ENCODE peak calls at places on chromosomes 5 and 9, in eight cellular contexts. V is heart right ventricle, F is fibroblast of lung, D is AG10803, Q is GM12864, P is astrocyte, T is HL-60, O is epithelial cell of esophagus. L is an unnamed sample.

GRCh38 chr9:129989740-129990139 is 53.2 kb downstream of the FNBP1 start:
- DNase-seq in V (no peak), F (peak), D (peak), Q (no peak), P (peak), T (no peak), O (no peak), L (no peak)

GRCh38 chr5:81708889-81709288 is 42.0 kb downstream of the SSBP2 start:
- DNase-seq in V (no peak), F (no peak), D (no peak), Q (no peak), P (no peak), T (no peak), O (no peak), L (no peak)

GRCh38 chr9:124266139-124266825 is 8.5 kb downstream of the NEK6 start:
- DNase-seq in V (no peak), F (peak), D (no peak), Q (no peak), P (peak), T (no peak), O (peak), L (no peak)

GRCh38 chr5:142906863-142907671 is 136.9 kb downstream of the ARHGAP26 start:
- DNase-seq in V (peak), F (peak), D (peak), Q (no peak), P (peak), T (no peak), O (no peak), L (no peak)

GRCh38 chr5:10352404-10353240 is 873 bp upstream of the MARCHF6 start:
- DNase-seq in V (no peak), F (peak), D (no peak), Q (peak), P (peak), T (no peak), O (peak), L (no peak)

GRCh38 chr9:128372188-128372641 is 1.0 kb downstream of the URM1 start:
- DNase-seq in V (no peak), F (peak), D (peak), Q (no peak), P (no peak), T (no peak), O (peak), L (peak)

GRCh38 chr9:131277673-131278420 is 1.5 kb upstream of the FAM78A start:
- DNase-seq in V (peak), F (peak), D (peak), Q (no peak), P (peak), T (peak), O (peak), L (peak)

GRCh38 chr9:37936965-37937364 is 33.0 kb upstream of the SLC25A51 start:
- DNase-seq in V (peak), F (peak), D (peak), Q (no peak), P (peak), T (no peak), O (peak), L (peak)

GRCh38 chr5:106399381-106399780 is 1271.4 kb downstream of the EFNA5 start:
- DNase-seq in V (no peak), F (peak), D (peak), Q (no peak), P (peak), T (no peak), O (peak), L (no peak)

GRCh38 chr9:134699343-134699740 is 57.7 kb downstream of the COL5A1 start:
- DNase-seq in V (no peak), F (peak), D (no peak), Q (no peak), P (no peak), T (no peak), O (no peak), L (no peak)

GRCh38 chr9:119861801-119862200 is 492.6 kb upstream of the BRINP1 start:
- DNase-seq in V (no peak), F (peak), D (no peak), Q (no peak), P (peak), T (no peak), O (no peak), L (no peak)

GRCh38 chr5:67166460-67166871 is 30.1 kb downstream of the CD180 start:
- DNase-seq in V (peak), F (no peak), D (no peak), Q (peak), P (no peak), T (no peak), O (peak), L (no peak)

GRCh38 chr5:24854350-24854749 is 209.6 kb upstream of the CDH10 start:
- DNase-seq in V (no peak), F (no peak), D (no peak), Q (no peak), P (no peak), T (no peak), O (peak), L (no peak)

GRCh38 chr9:133090187-133090586 is 28.4 kb downstream of the CEL start:
- DNase-seq in V (no peak), F (no peak), D (no peak), Q (no peak), P (no peak), T (no peak), O (no peak), L (no peak)

GRCh38 chr5:149960272-149961185 is at the start of gene SLC26A2:
- DNase-seq in V (peak), F (peak), D (peak), Q (peak), P (peak), T (peak), O (peak), L (peak)
- TF ChIP-seq CTCF in V (no peak), F (no peak), D (no peak), Q (no peak), P (no peak), T (no peak), O (no peak), L (no peak)

DNA sequence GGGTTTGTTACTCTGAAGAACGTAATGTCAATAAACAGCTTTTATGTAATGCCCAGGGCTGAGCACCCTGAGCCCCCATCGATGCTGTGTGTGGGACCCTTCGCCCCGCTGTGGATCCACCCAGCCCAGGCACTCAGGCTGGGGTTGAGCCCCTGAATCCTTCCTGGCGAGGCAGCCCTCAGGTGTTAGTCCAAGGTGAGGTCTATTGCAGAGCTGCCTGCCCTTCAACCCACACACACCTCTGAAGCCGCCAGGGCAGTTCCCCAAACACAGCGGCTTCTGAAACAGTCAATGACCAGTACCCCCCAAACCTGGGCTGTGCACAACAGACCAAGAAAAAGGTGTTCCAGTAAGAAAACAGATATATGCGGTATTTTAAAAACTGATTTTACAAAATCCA is 11.6 kb downstream of the DIPK1B start:
- DNase-seq in V (no peak), F (no peak), D (no peak), Q (no peak), P (no peak), T (peak), O (no peak), L (no peak)
- H3K4me3 ChIP-seq in V (no peak), F (no peak), D (no peak), Q (no peak), P (no peak), T (no peak), O (no peak), L (no peak)

DNA sequence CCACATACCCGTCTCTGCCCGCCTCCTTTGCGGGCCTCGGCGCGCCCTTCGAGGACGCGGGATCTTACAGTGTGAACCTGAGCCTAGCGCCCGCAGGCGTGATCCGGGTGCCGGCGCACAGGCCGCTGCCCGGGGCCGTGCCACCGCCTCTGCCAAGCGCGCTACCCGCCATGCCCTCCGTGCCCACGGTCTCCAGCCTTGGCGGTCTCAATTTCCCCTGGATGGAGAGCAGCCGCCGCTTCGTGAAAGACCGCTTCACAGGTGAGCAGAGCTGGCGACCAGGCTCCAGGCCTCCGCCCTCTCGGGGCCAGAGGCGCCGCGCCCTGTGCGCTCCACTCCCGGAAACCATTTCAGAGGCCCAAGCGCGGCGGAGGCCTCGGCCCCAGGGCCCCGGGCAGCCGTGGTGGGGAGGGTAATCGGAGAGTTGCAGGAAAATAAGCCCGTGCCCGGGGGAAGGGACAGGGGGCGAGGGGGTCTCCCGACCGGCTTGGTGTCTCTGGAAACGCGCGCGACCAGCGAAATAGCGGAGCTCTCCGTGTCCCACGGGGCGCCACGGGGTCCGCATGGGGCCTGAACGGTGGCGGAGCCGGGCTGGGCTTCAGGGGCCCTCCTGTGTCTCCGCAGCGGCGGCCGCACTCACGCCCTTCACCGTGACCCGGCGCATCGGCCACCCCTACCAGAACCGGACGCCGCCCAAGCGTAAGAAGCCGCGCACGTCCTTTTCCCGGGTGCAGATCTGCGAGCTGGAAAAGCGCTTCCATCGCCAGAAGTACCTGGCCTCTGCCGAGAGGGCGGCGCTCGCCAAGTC is 682 bp downstream of the TLX3 start:
- DNase-seq in V (no peak), F (no peak), D (no peak), Q (no peak), P (no peak), T (peak), O (peak), L (no peak)
- TF ChIP-seq CTCF in V (no peak), F (no peak), D (peak), Q (peak), P (no peak), T (peak), O (peak), L (no peak)

GRCh38 chr5:96432245-96433065 is 593 bp downstream of the PCSK1 start:
- DNase-seq in V (no peak), F (peak), D (peak), Q (no peak), P (peak), T (no peak), O (no peak), L (no peak)

GRCh38 chr5:96431376-96432244 is 1.4 kb downstream of the PCSK1 start:
- DNase-seq in V (peak), F (peak), D (peak), Q (no peak), P (peak), T (no peak), O (peak), L (no peak)

GRCh38 chr5:96427823-96428222 is 5.2 kb downstream of the PCSK1 start:
- DNase-seq in V (no peak), F (peak), D (peak), Q (no peak), P (peak), T (no peak), O (peak), L (no peak)

GRCh38 chr5:96434201-96434645 is 1.2 kb upstream of the PCSK1 start:
- DNase-seq in V (peak), F (peak), D (peak), Q (no peak), P (peak), T (no peak), O (peak), L (peak)

DNA sequence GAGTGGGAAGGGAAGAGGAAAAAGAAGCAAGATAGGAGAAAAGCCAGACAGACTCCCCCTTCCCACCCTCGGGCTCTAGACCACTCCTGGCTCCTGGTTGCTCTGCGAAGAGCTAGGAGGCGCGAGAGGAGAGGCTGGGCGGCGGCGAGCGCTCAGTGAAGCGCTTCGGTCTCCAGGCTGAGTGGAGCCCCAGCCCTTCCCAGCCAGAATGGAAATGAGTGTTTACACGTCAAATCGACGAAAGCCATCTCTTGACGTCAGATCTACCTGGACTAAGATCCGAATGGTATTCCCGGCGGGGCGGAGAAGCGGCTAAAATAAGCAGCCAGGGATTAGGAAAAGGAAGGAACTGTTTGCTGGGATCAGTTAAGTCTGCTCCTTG is at the start of gene PCSK1:
- DNase-seq in V (no peak), F (peak), D (no peak), Q (no peak), P (peak), T (no peak), O (no peak), L (no peak)
- H3K4me3 ChIP-seq in V (peak), F (no peak), D (peak), Q (peak), P (peak), T (no peak), O (no peak), L (no peak)

GRCh38 chr5:149151717-149152116 is 10.4 kb downstream of the ABLIM3 start:
- DNase-seq in V (no peak), F (no peak), D (no peak), Q (no peak), P (no peak), T (no peak), O (no peak), L (no peak)
- TF ChIP-seq CTCF in V (no peak), F (no peak), D (peak), Q (peak), P (peak), T (no peak), O (peak), L (peak)

GRCh38 chr5:138925090-138925635 is 50.0 kb upstream of the LRRTM2 start:
- DNase-seq in V (no peak), F (no peak), D (no peak), Q (no peak), P (no peak), T (no peak), O (no peak), L (no peak)

GRCh38 chr5:138927539-138927938 is 52.4 kb upstream of the LRRTM2 start:
- DNase-seq in V (no peak), F (no peak), D (no peak), Q (no peak), P (no peak), T (no peak), O (no peak), L (no peak)

GRCh38 chr5:138927979-138928378 is 52.8 kb upstream of the LRRTM2 start:
- DNase-seq in V (peak), F (peak), D (no peak), Q (no peak), P (no peak), T (no peak), O (no peak), L (no peak)

GRCh38 chr5:138926688-138927448 is 51.7 kb upstream of the LRRTM2 start:
- DNase-seq in V (no peak), F (no peak), D (no peak), Q (no peak), P (no peak), T (no peak), O (no peak), L (no peak)

DNA sequence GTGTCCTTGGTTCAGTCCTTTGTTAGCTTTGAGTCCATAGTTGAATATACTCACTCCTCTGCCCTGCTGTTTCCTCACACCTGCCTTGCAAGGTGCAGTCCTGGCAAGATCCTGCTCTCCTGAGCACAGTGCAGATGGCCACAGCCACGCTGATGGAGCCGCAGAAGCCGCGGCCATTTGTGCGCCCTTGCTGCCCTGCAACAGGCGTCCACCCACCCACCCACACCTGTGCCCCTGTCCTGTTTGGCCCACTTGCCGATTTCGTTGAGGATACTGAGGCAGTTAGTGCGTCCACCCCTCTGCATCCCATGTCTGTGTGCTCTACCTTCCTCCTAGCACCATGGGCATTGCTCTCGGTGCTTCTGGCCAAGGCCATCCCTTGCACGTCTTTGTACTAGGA is 51.1 kb upstream of the LRRTM2 start:
- DNase-seq in V (no peak), F (no peak), D (no peak), Q (no peak), P (no peak), T (no peak), O (no peak), L (no peak)
- H3K4me3 ChIP-seq in V (no peak), F (no peak), D (no peak), Q (no peak), P (no peak), T (no peak), O (no peak), L (no peak)

GRCh38 chr5:55104036-55104767 is 1.8 kb downstream of the GZMA start:
- DNase-seq in V (no peak), F (no peak), D (peak), Q (no peak), P (no peak), T (no peak), O (no peak), L (no peak)
- TF ChIP-seq CTCF in V (no peak), F (no peak), D (no peak), Q (no peak), P (no peak), T (no peak), O (no peak), L (no peak)

DNA sequence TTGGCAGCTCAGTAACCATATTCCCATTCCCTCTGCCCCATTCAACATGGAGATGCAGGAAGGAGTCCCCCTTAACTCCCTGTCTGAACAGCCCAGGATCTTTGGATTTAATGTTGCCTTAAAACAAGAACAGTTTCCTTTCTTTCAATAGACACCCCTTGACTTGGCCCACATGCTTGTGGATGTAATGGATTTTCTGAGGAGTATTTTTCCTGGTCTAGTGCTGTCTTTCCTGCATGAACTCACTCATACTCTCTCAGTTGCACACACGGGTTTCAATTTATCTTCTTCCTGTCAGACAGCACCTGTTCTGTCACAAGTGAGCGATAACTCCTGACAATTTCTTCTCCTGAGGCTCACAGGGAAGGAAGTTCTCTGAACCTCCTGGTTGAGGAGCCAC is 85.0 kb downstream of the ACER2 start:
- DNase-seq in V (no peak), F (no peak), D (no peak), Q (no peak), P (no peak), T (no peak), O (no peak), L (no peak)
- H3K4me3 ChIP-seq in V (peak), F (peak), D (peak), Q (no peak), P (no peak), T (no peak), O (no peak), L (peak)